ENCODE peak calls at places on chromosomes 6 and 20, in four cellular contexts. T is effector CD4-positive, alpha-beta T cell; A is posterior cingulate gyrus; H is activated T-cell treated with anti-CD3 and anti-CD28 coated beads, Interleukin-2, amount 50 U/mL, for 72 hours. X is an unnamed sample.

GRCh38 chr6:16276991-16277981 is 38.9 kb downstream of the GMPR start:
- DNase-seq in H (peak), T (no peak), A (no peak), X (peak)

GRCh38 chr6:112956696-112957525 is 609.8 kb downstream of the RFPL4B start:
- DNase-seq in A (no peak), H (no peak), T (no peak), X (peak)

GRCh38 chr6:41424370-41425058 is 89.1 kb downstream of the NCR2 start:
- DNase-seq in A (peak), T (peak), H (peak), X (peak)

GRCh38 chr20:62790075-62790474 is 6.2 kb upstream of the MRGBP start:
- DNase-seq in A (no peak), T (no peak), H (no peak), X (no peak)

GRCh38 chr6:3523288-3523670 is 66.4 kb upstream of the SLC22A23 start:
- DNase-seq in A (no peak), H (no peak), T (no peak), X (no peak)

GRCh38 chr20:31602430-31602778 is 2.7 kb upstream of the ID1 start:
- DNase-seq in H (no peak), A (no peak), T (no peak), X (no peak)

GRCh38 chr20:8764289-8764962 is 304.5 kb upstream of the PLCB4 start:
- DNase-seq in A (no peak), T (no peak), H (no peak), X (no peak)

GRCh38 chr20:32521780-32522524 is 63.2 kb downstream of the NOL4L start:
- DNase-seq in H (peak), A (peak), T (peak), X (peak)

GRCh38 chr20:47792021-47792618 is 6.8 kb upstream of the SULF2 start:
- DNase-seq in A (no peak), H (no peak), T (no peak), X (peak)

GRCh38 chr6:138785980-138786379 is 9.9 kb upstream of the ECT2L start:
- DNase-seq in H (no peak), A (no peak), T (no peak), X (no peak)

X was measured in renal cortical epithelial cell.